ENCODE peak calls at places on chromosomes 1 and 21, in five cellular contexts. One of them, this sample, is unnamed.

GRCh38 chr1:10553124-10553523 is 78.4 kb downstream of the PEX14 start:
- DNase-seq in NT2/D1: no peak
- DNase-seq in H1: no peak
- DNase-seq in GM12878: no peak
- DNase-seq in HepG2: no peak
- DNase-seq in this sample: no peak

GRCh38 chr1:21175324-21175669 is 1.4 kb downstream of the EIF4G3 start:
- DNase-seq in GM12878: no peak
- DNase-seq in H1: no peak
- DNase-seq in HepG2: no peak
- DNase-seq in NT2/D1: no peak
- DNase-seq in this sample: no peak

GRCh38 chr1:209207701-209208286 is 375.7 kb upstream of the CAMK1G start:
- DNase-seq in GM12878: no peak
- DNase-seq in NT2/D1: peak
- DNase-seq in HepG2: peak
- DNase-seq in H1: peak
- DNase-seq in this sample: peak

GRCh38 chr1:76158126-76158525 is 83.6 kb downstream of the ST6GALNAC3 start:
- DNase-seq in GM12878: no peak
- DNase-seq in H1: no peak
- DNase-seq in NT2/D1: no peak
- DNase-seq in HepG2: no peak
- DNase-seq in this sample: no peak

GRCh38 chr1:173388352-173388751 is 88.8 kb upstream of the PRDX6 start:
- DNase-seq in GM12878: no peak
- DNase-seq in H1: no peak
- DNase-seq in HepG2: no peak
- DNase-seq in NT2/D1: no peak
- DNase-seq in this sample: no peak

GRCh38 chr1:207822602-207823451 is 71.0 kb downstream of the CD46 start:
- DNase-seq in NT2/D1: no peak
- DNase-seq in HepG2: no peak
- DNase-seq in H1: no peak
- DNase-seq in GM12878: peak
- DNase-seq in this sample: peak

GRCh38 chr1:15386128-15386824 is 23.4 kb upstream of the EFHD2 start:
- DNase-seq in H1: no peak
- DNase-seq in NT2/D1: no peak
- DNase-seq in GM12878: no peak
- DNase-seq in HepG2: no peak
- DNase-seq in this sample: no peak

GRCh38 chr1:93056214-93056613 is 22.9 kb upstream of the MTF2 start:
- DNase-seq in H1: peak
- DNase-seq in HepG2: peak
- DNase-seq in GM12878: no peak
- DNase-seq in NT2/D1: no peak
- DNase-seq in this sample: peak

GRCh38 chr1:2587071-2587859 is 688 bp downstream of the PRXL2B start:
- DNase-seq in NT2/D1: no peak
- DNase-seq in HepG2: no peak
- DNase-seq in GM12878: no peak
- DNase-seq in H1: no peak
- DNase-seq in this sample: no peak

GRCh38 chr21:32461503-32461902 is 49.0 kb downstream of the EVA1C start:
- DNase-seq in HepG2: no peak
- DNase-seq in NT2/D1: no peak
- DNase-seq in H1: no peak
- DNase-seq in GM12878: no peak
- DNase-seq in this sample: no peak

GRCh38 chr1:49098866-49099265 is 322.2 kb upstream of the BEND5 start:
- DNase-seq in H1: no peak
- DNase-seq in GM12878: no peak
- DNase-seq in NT2/D1: no peak
- DNase-seq in HepG2: no peak
- DNase-seq in this sample: no peak

GRCh38 chr1:34409689-34410229 is 233.1 kb downstream of the C1orf94 start:
- DNase-seq in HepG2: no peak
- DNase-seq in NT2/D1: no peak
- DNase-seq in GM12878: no peak
- DNase-seq in H1: no peak
- DNase-seq in this sample: no peak

GRCh38 chr1:166907763-166908162 is 31.7 kb upstream of the TADA1 start:
- DNase-seq in HepG2: no peak
- DNase-seq in NT2/D1: no peak
- DNase-seq in H1: no peak
- DNase-seq in GM12878: peak
- DNase-seq in this sample: no peak

GRCh38 chr1:51422367-51423097 is 92.2 kb upstream of the TTC39A start:
- DNase-seq in HepG2: no peak
- DNase-seq in GM12878: no peak
- DNase-seq in H1: no peak
- DNase-seq in NT2/D1: no peak
- DNase-seq in this sample: no peak

GRCh38 chr21:39675595-39675994 is 62.9 kb downstream of the B3GALT5 start:
- DNase-seq in HepG2: no peak
- DNase-seq in H1: no peak
- DNase-seq in NT2/D1: no peak
- DNase-seq in GM12878: no peak
- DNase-seq in this sample: no peak

GRCh38 chr1:111778066-111778465 is 22.4 kb downstream of the DDX20 start:
- DNase-seq in HepG2: no peak
- DNase-seq in GM12878: no peak
- DNase-seq in H1: no peak
- DNase-seq in NT2/D1: no peak
- DNase-seq in this sample: no peak

GRCh38 chr1:8182034-8182761 is 135.7 kb upstream of the SLC45A1 start:
- DNase-seq in NT2/D1: no peak
- DNase-seq in GM12878: peak
- DNase-seq in H1: no peak
- DNase-seq in HepG2: peak
- DNase-seq in this sample: no peak

GRCh38 chr1:212920895-212921294 is 29.4 kb upstream of the VASH2 start:
- DNase-seq in GM12878: no peak
- DNase-seq in NT2/D1: no peak
- DNase-seq in H1: no peak
- DNase-seq in HepG2: no peak
- DNase-seq in this sample: peak

GRCh38 chr1:41434306-41434705 is 50.2 kb downstream of the EDN2 start:
- DNase-seq in HepG2: no peak
- DNase-seq in NT2/D1: no peak
- DNase-seq in GM12878: no peak
- DNase-seq in H1: no peak
- DNase-seq in this sample: no peak

GRCh38 chr1:2248127-2248826 is 20.2 kb downstream of the SKI start:
- DNase-seq in HepG2: peak
- DNase-seq in NT2/D1: peak
- DNase-seq in H1: peak
- DNase-seq in GM12878: no peak
- DNase-seq in this sample: no peak

GRCh38 chr1:223230161-223230881 is 87.3 kb upstream of the TLR5 start:
- DNase-seq in H1: no peak
- DNase-seq in NT2/D1: no peak
- DNase-seq in HepG2: no peak
- DNase-seq in GM12878: no peak
- DNase-seq in this sample: no peak

GRCh38 chr1:46862348-46862747 is 63.5 kb downstream of the CYP4B1 start:
- DNase-seq in NT2/D1: no peak
- DNase-seq in GM12878: no peak
- DNase-seq in H1: no peak
- DNase-seq in HepG2: no peak
- DNase-seq in this sample: no peak

GRCh38 chr21:35529141-35529863 is 480.2 kb upstream of the RUNX1 start:
- DNase-seq in NT2/D1: no peak
- DNase-seq in H1: no peak
- DNase-seq in HepG2: no peak
- DNase-seq in GM12878: no peak
- DNase-seq in this sample: no peak
- TF ChIP-seq SUZ12 in NT2/D1: no peak
- TF ChIP-seq SUZ12 in H1: no peak
- TF ChIP-seq SUZ12 in HepG2: no peak
- TF ChIP-seq SUZ12 in GM12878: no peak
- TF ChIP-seq SUZ12 in this sample: no peak

GRCh38 chr1:229101475-229101874 is 169.4 kb upstream of the RAB4A start:
- DNase-seq in HepG2: no peak
- DNase-seq in NT2/D1: no peak
- DNase-seq in H1: no peak
- DNase-seq in GM12878: no peak
- DNase-seq in this sample: no peak

GRCh38 chr1:229101011-229101410 is 169.9 kb upstream of the RAB4A start:
- DNase-seq in GM12878: no peak
- DNase-seq in NT2/D1: no peak
- DNase-seq in H1: no peak
- DNase-seq in HepG2: no peak
- DNase-seq in this sample: no peak

GRCh38 chr1:229097356-229097755 is 173.6 kb upstream of the RAB4A start:
- DNase-seq in HepG2: no peak
- DNase-seq in GM12878: no peak
- DNase-seq in H1: no peak
- DNase-seq in NT2/D1: no peak
- DNase-seq in this sample: no peak

GRCh38 chr1:229098361-229098760 is 172.6 kb upstream of the RAB4A start:
- DNase-seq in GM12878: no peak
- DNase-seq in NT2/D1: no peak
- DNase-seq in H1: no peak
- DNase-seq in HepG2: no peak
- DNase-seq in this sample: no peak

DNA sequence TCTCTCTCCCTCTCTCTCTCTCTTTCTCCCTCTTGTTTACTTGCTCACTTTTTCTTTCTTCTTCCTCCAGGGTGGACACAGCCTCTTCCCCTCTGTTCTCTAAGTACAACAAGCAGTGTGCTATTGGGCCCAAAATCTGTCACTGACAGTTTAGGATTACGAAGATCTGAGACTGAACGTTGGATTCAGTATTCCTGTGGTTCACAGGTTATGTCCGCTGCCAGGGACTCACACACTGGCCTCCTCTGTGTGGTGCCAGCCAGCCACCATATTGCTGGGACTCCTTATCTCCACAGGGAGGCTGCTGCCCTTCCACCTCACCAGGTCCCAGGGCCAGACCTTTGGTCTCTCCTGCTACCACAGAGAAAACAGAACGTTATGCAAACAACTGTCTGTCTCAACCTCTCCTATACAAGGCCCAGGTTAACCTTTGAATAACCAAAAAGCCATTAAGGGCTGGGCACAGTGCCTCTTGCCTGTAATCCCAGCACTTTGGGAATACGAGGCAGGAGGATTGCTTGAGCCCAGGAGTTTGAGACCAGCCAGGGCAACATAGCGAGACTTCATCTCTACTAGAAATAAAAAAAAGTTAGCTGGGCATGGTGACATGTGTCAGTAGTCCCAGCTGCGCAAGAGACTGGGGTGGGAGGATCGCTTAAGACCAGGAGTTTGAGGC is 171.9 kb upstream of the RAB4A start:
- DNase-seq in NT2/D1: no peak
- DNase-seq in HepG2: peak
- DNase-seq in H1: no peak
- DNase-seq in GM12878: no peak
- DNase-seq in this sample: no peak
- TF ChIP-seq SUZ12 in NT2/D1: no peak
- TF ChIP-seq SUZ12 in HepG2: no peak
- TF ChIP-seq SUZ12 in H1: no peak
- TF ChIP-seq SUZ12 in GM12878: no peak
- TF ChIP-seq SUZ12 in this sample: no peak

DNA sequence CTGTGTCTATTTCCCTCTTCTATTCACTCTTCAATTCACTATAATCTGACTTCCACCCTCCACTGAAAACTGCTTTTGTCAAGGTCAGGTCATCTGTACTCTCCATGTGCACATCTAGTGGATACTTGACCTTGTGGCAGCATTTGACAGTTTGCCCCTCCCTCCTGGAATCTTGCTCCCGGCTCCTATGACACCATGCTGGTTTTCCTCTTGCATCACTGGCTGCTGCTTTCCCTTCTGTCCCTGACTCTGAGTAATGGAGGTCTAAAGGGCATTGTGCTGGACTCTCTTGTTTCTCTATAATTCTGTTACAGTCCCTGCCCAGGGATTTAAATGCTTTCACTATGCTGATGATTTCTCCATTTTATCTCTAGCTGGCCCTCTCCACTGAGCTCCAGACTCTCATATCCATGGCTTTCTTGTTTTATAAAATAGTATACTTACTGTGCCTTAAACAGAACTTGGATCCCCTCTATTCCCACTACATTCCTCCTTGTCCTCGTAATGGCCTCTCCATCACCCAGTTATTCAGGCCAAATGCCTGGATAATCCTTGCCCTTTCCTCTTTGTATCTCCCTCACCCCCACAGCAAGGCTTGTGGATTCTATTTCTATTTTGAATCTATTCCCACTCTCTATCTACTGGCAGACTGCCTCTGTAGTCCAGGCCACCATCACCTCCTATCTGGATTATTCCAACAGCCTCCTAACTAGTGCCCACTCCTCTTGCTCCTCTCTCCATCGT is 36.8 kb upstream of the PODN start:
- DNase-seq in H1: no peak
- DNase-seq in NT2/D1: no peak
- DNase-seq in HepG2: peak
- DNase-seq in GM12878: no peak
- DNase-seq in this sample: peak
- TF ChIP-seq SUZ12 in H1: no peak
- TF ChIP-seq SUZ12 in NT2/D1: no peak
- TF ChIP-seq SUZ12 in HepG2: no peak
- TF ChIP-seq SUZ12 in GM12878: no peak
- TF ChIP-seq SUZ12 in this sample: no peak

DNA sequence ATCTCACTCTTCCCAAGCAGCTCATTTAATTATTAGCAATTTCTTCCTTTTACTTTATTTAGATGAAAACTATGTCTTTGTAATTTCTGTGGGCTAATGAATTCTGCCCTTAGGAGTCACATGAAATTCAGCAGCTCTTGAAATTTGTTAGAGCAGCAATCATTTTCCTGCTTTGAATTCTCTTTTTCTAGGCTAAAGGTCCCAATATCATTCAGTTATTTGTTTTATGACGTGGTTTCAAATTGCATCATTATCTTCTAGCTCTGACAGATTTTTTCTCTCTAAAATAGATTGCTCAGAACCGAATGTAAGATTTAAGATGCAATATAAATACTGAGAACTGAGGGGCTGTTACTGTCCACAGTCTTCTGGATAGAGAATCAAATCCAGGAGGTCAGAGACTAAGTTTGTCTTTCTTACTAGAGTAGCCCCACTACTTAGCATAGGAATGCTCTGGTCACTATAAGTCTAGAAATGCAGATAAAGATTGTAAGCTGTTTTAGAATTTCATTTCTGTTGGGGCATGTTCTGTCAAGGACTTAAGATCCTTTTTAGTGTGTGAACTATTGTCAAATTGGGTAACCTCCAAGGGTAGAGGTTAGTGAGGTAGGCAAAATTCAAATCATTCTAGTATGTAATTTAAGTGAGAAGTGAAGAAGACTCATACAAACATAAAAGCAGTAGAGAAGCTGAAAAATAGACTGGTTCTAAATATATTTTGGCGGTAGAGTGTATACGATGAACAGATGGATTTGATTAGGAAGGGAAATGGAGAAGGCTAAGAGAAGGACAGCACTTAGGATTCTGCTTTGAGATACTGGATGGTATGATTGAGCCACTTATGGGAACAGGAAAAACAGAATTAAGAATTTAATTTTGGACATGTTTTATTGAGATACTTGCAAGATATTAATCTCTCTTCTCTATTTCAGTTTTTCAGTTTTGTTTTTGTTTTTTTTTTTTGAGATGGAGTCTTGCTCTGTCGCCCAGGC is 59.8 kb downstream of the EPB41 start:
- DNase-seq in H1: no peak
- DNase-seq in NT2/D1: no peak
- DNase-seq in HepG2: no peak
- DNase-seq in GM12878: no peak
- DNase-seq in this sample: no peak
- TF ChIP-seq SUZ12 in H1: no peak
- TF ChIP-seq SUZ12 in NT2/D1: no peak
- TF ChIP-seq SUZ12 in HepG2: no peak
- TF ChIP-seq SUZ12 in GM12878: no peak
- TF ChIP-seq SUZ12 in this sample: no peak